ENCODE peak calls at places on chromosomes 11 and 22, in six cellular contexts. D is memory B cell, E is GM23338, S is EL, N is HTR-8/SVneo, R is pulmonary artery endothelial cell. Q is an unnamed sample.

GRCh38 chr11:69157156-69157821 is 1.6 kb downstream of the SMIM38 start:
- DNase-seq in D (no peak), E (peak), S (peak), N (peak), R (no peak), Q (no peak)

GRCh38 chr11:95937358-95937757 is 13.5 kb upstream of the MTMR2 start:
- DNase-seq in D (no peak), E (no peak), S (peak), N (no peak), R (no peak), Q (no peak)

GRCh38 chr11:4543561-4543960 is 1.4 kb upstream of the OR52M1 start:
- DNase-seq in D (no peak), E (no peak), S (no peak), N (no peak), R (no peak), Q (no peak)

GRCh38 chr11:34068098-34068497 is 16.6 kb downstream of the CAPRIN1 start:
- DNase-seq in D (no peak), E (no peak), S (peak), N (no peak), R (peak), Q (peak)

GRCh38 chr22:41488076-41488475 is 19.2 kb downstream of the ACO2 start:
- DNase-seq in D (no peak), E (no peak), S (no peak), N (no peak), R (no peak), Q (no peak)

GRCh38 chr11:73287400-73288101 is 15.4 kb downstream of the P2RY6 start:
- DNase-seq in D (no peak), E (no peak), S (no peak), N (no peak), R (no peak), Q (no peak)

GRCh38 chr11:95134491-95134890 is 44.8 kb downstream of the ENDOD1 start:
- DNase-seq in D (no peak), E (no peak), S (peak), N (no peak), R (no peak), Q (no peak)

GRCh38 chr22:48893288-48894063 is 934.2 kb downstream of the BRD1 start:
- DNase-seq in D (no peak), E (no peak), S (no peak), N (no peak), R (no peak), Q (no peak)

GRCh38 chr11:100584201-100584600 is 102.9 kb upstream of the ARHGAP42 start:
- DNase-seq in D (no peak), E (no peak), S (no peak), N (no peak), R (no peak), Q (no peak)

GRCh38 chr22:31281733-31282132 is 10.6 kb downstream of the PIK3IP1 start:
- DNase-seq in D (no peak), E (no peak), S (no peak), N (no peak), R (no peak), Q (no peak)